ENCODE peak calls at places on chromosomes 6 and 20, in nine cellular contexts. V is gastrocnemius medialis; S is A549; Z is mucosa of descending colon; Q is hepatocyte; K is CD8-positive, alpha-beta memory T cell; W is H1; M is CD4-positive, alpha-beta memory T cell; D is sigmoid colon. I is an unnamed sample. For H3K9me3 and H3K4me1, the result is how much of the 10 kb centered on the place peaks cover.

GRCh38 chr20:53706511-53707031 is 112.9 kb upstream of the ZNF217 start:
- DNase-seq in W (no peak), Q (peak), Z (no peak), V (no peak), M (peak), S (no peak), D (no peak), K (peak), I (peak)

GRCh38 chr20:9166153-9166780 is 97.4 kb downstream of the PLCB4 start:
- DNase-seq in K (no peak), S (no peak), M (no peak), W (no peak), D (no peak), Z (peak), Q (no peak), V (no peak), I (no peak)

GRCh38 chr20:45456632-45457031 is 12.9 kb upstream of the WFDC2 start:
- DNase-seq in V (no peak), Q (peak), K (no peak), S (peak), M (no peak), Z (peak), D (no peak), W (peak), I (peak)

GRCh38 chr6:34154668-34155447 is 9.0 kb upstream of the GRM4 start:
- DNase-seq in W (peak), K (peak), V (no peak), M (peak), Q (peak), D (peak), S (peak), Z (peak), I (peak)

GRCh38 chr20:48597521-48598302 is 230.1 kb downstream of the PREX1 start:
- DNase-seq in Q (no peak), D (peak), M (no peak), W (no peak), K (no peak), V (no peak), S (no peak), Z (no peak), I (peak)

GRCh38 chr6:132320007-132320406 is 81.3 kb downstream of the MOXD1 start:
- DNase-seq in M (no peak), W (no peak), Q (no peak), K (no peak), V (no peak), D (no peak), Z (no peak), S (no peak), I (peak)

GRCh38 chr6:146767632-146768031 is 168.9 kb downstream of the ADGB start:
- DNase-seq in Q (no peak), M (no peak), D (no peak), V (no peak), S (no peak), W (no peak), Z (no peak), K (no peak), I (no peak)

GRCh38 chr20:62662422-62662821 is 20.1 kb downstream of the SLCO4A1 start:
- DNase-seq in W (no peak), S (no peak), K (no peak), D (no peak), Z (no peak), Q (no peak), M (no peak), V (no peak), I (peak)

GRCh38 chr6:41092421-41093140 is 19.8 kb downstream of the NFYA start:
- DNase-seq in Q (no peak), M (no peak), K (no peak), S (peak), V (no peak), D (no peak), Z (no peak), W (no peak), I (peak)

GRCh38 chr20:20405619-20406018 is 37.7 kb downstream of the INSM1 start:
- DNase-seq in D (no peak), K (no peak), S (no peak), Z (no peak), V (no peak), Q (no peak), W (no peak), M (no peak), I (no peak)

GRCh38 chr6:140893432-140893831 is 1239.3 kb upstream of the GJE1 start:
- DNase-seq in M (no peak), D (no peak), W (no peak), K (no peak), V (no peak), Z (no peak), Q (no peak), S (no peak), I (no peak)

GRCh38 chr6:108561742-108562502 is 1.2 kb downstream of the FOXO3 start:
- DNase-seq in Q (peak), S (no peak), K (no peak), W (peak), M (no peak), Z (peak), D (peak), V (no peak), I (peak)

GRCh38 chr6:170448317-170448716 is 104.8 kb downstream of the PSMB1 start:
- DNase-seq in V (no peak), W (no peak), K (no peak), S (no peak), Q (no peak), D (no peak), Z (no peak), M (no peak), I (no peak)

GRCh38 chr20:48604936-48605335 is 222.9 kb downstream of the PREX1 start:
- DNase-seq in Z (no peak), K (no peak), M (no peak), Q (no peak), V (no peak), D (peak), W (no peak), S (no peak), I (no peak)

GRCh38 chr20:37999526-38000263 is 33.6 kb downstream of the TTI1 start:
- DNase-seq in Z (no peak), V (no peak), S (no peak), D (no peak), K (no peak), M (no peak), W (no peak), Q (no peak), I (no peak)

GRCh38 chr6:113137411-113137810 is 719.7 kb upstream of the MARCKS start:
- DNase-seq in D (peak), S (no peak), W (no peak), Q (peak), K (no peak), M (no peak), V (no peak), Z (no peak), I (no peak)

GRCh38 chr20:10761786-10762185 is 88.0 kb upstream of the JAG1 start:
- DNase-seq in V (no peak), M (no peak), Q (no peak), S (peak), D (no peak), Z (no peak), W (no peak), K (no peak), I (no peak)

GRCh38 chr6:43367245-43367984 is 2.0 kb downstream of the ZNF318 start:
- DNase-seq in Z (no peak), M (no peak), V (no peak), W (no peak), K (no peak), D (no peak), Q (no peak), S (no peak), I (no peak)

GRCh38 chr6:107695061-107695715 is 128.9 kb downstream of the SCML4 start:
- DNase-seq in K (no peak), V (no peak), S (no peak), D (no peak), M (no peak), Z (no peak), Q (no peak), W (no peak), I (peak)

GRCh38 chr6:168601101-168601500 is 160.1 kb downstream of the SMOC2 start:
- DNase-seq in K (no peak), M (no peak), S (no peak), V (no peak), Q (no peak), D (peak), W (no peak), Z (no peak), I (no peak)

GRCh38 chr6:168605964-168606363 is 165.0 kb downstream of the SMOC2 start:
- DNase-seq in D (peak), V (no peak), S (no peak), K (no peak), Z (no peak), M (no peak), W (peak), Q (peak), I (no peak)

GRCh38 chr6:168599769-168600330 is 158.9 kb downstream of the SMOC2 start:
- DNase-seq in Z (no peak), Q (no peak), V (no peak), D (peak), S (no peak), W (no peak), K (no peak), M (no peak), I (no peak)

GRCh38 chr6:168600381-168600780 is 159.4 kb downstream of the SMOC2 start:
- DNase-seq in V (no peak), S (no peak), M (no peak), Z (no peak), Q (no peak), W (no peak), K (no peak), D (peak), I (no peak)

GRCh38 chr6:168603234-168603633 is 162.2 kb downstream of the SMOC2 start:
- DNase-seq in W (peak), Q (no peak), D (peak), S (no peak), K (no peak), V (no peak), Z (no peak), M (no peak), I (no peak)
- H3K9me3 ChIP-seq in W (under half), Q (under half), D (under half), S (under half), K (under half), V (under half), Z (under half), M (under half), I (under half)

GRCh38 chr6:21478411-21478810 is 115.1 kb upstream of the SOX4 start:
- DNase-seq in Z (no peak), V (no peak), Q (no peak), W (no peak), S (no peak), K (no peak), D (no peak), M (no peak), I (no peak)

GRCh38 chr6:21476054-21476552 is 117.4 kb upstream of the SOX4 start:
- DNase-seq in K (no peak), M (no peak), S (no peak), D (no peak), W (no peak), V (no peak), Q (no peak), Z (no peak), I (no peak)

GRCh38 chr6:21479140-21479539 is 114.4 kb upstream of the SOX4 start:
- DNase-seq in Z (peak), M (no peak), V (no peak), K (no peak), Q (no peak), S (no peak), W (no peak), D (no peak), I (peak)
- H3K4me3 ChIP-seq in Z (no peak), M (no peak), V (no peak), K (no peak), Q (no peak), S (no peak), W (no peak), D (no peak), I (peak)

GRCh38 chr6:111631018-111631417 is 25.3 kb upstream of the TRAF3IP2 start:
- DNase-seq in Q (no peak), Z (no peak), M (no peak), W (no peak), S (no peak), D (no peak), K (no peak), V (no peak), I (no peak)
- H3K4me1 ChIP-seq in Q (under half), Z (under half), M (under half), W (under half), S (under half), D (under half), K (under half), V (under half), I (under half)

GRCh38 chr6:137165375-137166246 is 7.8 kb downstream of the IL22RA2 start:
- DNase-seq in M (peak), W (no peak), K (no peak), Q (no peak), D (no peak), Z (peak), V (no peak), S (peak), I (peak)

GRCh38 chr6:137163732-137164318 is 9.6 kb downstream of the IL22RA2 start:
- DNase-seq in Z (no peak), D (no peak), M (no peak), V (no peak), K (no peak), W (no peak), S (no peak), Q (no peak), I (no peak)

GRCh38 chr6:137167702-137168377 is 5.6 kb downstream of the IL22RA2 start:
- DNase-seq in W (no peak), K (no peak), M (no peak), Q (no peak), Z (no peak), V (no peak), D (no peak), S (no peak), I (no peak)

GRCh38 chr6:137162692-137163303 is 10.6 kb downstream of the IL22RA2 start:
- DNase-seq in S (no peak), K (no peak), Q (no peak), M (no peak), W (no peak), Z (no peak), V (no peak), D (no peak), I (no peak)

DNA sequence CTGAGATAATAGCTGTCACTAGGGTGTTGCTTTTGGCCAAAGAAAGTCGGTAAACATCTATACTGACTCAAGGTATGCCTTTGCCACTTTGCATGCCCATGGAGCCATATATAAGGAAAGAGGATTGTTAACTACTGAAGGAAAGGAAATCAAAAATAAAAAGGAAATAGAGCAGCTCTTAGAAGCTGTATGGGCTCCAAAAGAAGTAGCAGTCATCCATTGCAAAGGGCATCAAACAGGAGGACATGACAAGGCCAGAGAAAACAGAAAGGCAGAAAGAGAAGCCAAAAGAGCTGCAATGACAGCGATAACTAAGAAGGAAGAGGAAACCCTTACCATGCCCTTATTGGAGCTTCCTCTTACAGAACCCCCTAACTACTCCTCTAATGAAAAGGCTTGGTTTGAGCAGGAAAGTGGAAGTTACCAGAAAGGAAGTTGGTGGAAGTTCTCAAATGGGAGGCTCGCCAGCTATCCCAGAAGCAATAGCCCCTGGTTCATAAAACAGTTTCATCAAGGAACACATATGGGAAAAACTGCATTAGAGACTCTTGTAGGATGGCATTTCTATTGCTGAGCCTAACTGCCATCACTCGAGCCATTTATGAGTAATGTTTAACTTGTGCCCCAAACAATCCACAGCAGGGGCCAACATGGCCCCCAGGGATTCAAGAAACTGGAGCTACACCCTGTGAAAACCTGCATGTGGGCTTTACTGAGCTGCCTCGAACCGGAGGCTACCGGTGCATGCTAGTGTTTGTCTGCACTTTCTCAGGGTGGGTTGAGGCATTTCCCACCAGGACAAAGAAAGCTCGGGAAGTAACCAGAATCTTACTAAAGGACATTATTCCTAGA is 7.0 kb downstream of the IL22RA2 start:
- DNase-seq in K (no peak), W (no peak), D (no peak), V (no peak), M (no peak), Z (no peak), Q (no peak), S (no peak), I (no peak)
- H3K9me3 ChIP-seq in K (under half), W (under half), D (under half), V (under half), M (under half), Z (under half), Q (under half), S (under half), I (under half)

DNA sequence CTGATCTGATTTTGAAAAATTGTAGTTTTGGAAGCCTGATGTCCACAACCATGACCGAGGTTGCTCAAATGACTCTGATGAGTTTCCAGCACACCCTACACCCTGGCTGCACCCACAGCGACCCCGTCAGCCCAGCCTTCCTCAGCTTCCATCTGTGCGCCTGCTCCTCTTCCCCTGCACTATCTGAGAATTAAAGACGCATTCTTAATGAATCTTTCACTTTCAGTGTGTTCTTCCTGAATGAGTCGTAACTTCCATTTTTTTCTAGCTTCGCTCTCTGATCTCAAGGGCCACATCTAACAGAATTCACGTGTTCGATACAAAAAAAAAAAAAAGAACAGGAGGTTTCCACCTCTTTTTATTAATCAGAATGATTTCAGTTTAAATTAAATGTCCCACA is 21.3 kb upstream of the RREB1 start:
- DNase-seq in D (no peak), Q (no peak), M (peak), K (peak), V (peak), W (no peak), Z (peak), S (no peak), I (peak)
- H3K4me3 ChIP-seq in D (peak), Q (no peak), M (peak), K (peak), V (peak), W (no peak), Z (no peak), S (no peak), I (peak)

DNA sequence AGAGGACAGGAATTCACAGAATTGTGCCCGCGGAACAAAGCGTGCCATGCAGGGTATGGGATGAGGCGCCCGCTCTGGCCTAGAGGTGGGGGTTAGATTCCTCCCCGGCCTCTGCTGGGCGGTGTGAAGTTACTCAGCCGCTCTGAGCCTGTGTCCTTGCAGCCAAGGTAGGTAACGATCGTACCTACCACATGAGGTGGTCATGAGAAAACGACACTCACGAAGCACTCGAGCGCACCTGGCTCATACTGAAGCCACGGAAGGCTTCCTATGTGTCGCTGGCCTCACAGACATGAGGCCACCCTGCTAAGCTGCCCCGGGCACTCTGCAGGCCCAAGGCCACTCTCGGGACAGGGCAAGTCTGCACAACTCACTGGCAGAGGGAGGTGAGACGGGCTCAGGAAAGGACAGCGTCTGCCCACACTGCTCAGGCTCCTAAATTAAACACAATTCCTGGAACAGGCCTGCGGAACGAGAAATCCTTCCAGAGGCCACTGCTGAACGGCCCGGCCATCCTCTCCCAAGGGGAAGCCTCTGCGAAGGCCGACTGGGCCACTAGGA is 70.8 kb downstream of the PSMG4 start:
- DNase-seq in Z (no peak), M (no peak), V (peak), S (no peak), Q (no peak), D (no peak), K (no peak), W (no peak), I (no peak)
- H3K4me1 ChIP-seq in Z (under half), M (under half), V (half or more), S (under half), Q (under half), D (under half), K (under half), W (under half), I (under half)

I was measured in GM23248.